ENCODE peak calls at places on chromosomes 3 and 15, in six cellular contexts. E is small intestine, T is NT2/D1, O is mesendoderm, P is skeletal muscle cell, I is BE2C. N is an unnamed sample.

GRCh38 chr3:55329849-55330248 is 157.3 kb downstream of the WNT5A start:
- DNase-seq in E (no peak), T (no peak), O (no peak), P (peak; percentile 82), I (no peak), N (no peak)

GRCh38 chr3:147191795-147192385 is 214.5 kb downstream of the ZIC4 start:
- DNase-seq in E (peak; percentile 28), T (peak; percentile 77), O (peak; percentile 82), P (peak; percentile 29), I (peak; percentile 39), N (peak; percentile 51)

GRCh38 chr15:49863431-49864205 is 242.8 kb downstream of the DTWD1 start:
- DNase-seq in O (no peak), I (no peak), T (no peak), P (peak; percentile 78), E (no peak), N (no peak)

GRCh38 chr15:101808201-101808600 is 3.8 kb upstream of the OR4F15 start:
- DNase-seq in T (no peak), I (no peak), E (no peak), P (no peak), O (no peak), N (no peak)

GRCh38 chr3:113954091-113954685 is 6.4 kb downstream of the ZDHHC23 start:
- DNase-seq in P (no peak), O (no peak), T (no peak), I (no peak), E (no peak), N (no peak)

GRCh38 chr3:172171396-172172075 is 132.2 kb downstream of the FNDC3B start:
- DNase-seq in T (no peak), E (no peak), P (no peak), I (no peak), O (no peak), N (no peak)

GRCh38 chr15:89101302-89102191 is 13.3 kb downstream of the ABHD2 start:
- DNase-seq in E (no peak), I (no peak), T (no peak), O (no peak), P (peak; percentile 88), N (no peak)

GRCh38 chr3:197378987-197379718 is 80.7 kb upstream of the DLG1 start:
- DNase-seq in E (no peak), P (no peak), O (no peak), T (no peak), I (peak; percentile 28), N (no peak)

GRCh38 chr15:95626501-95627361 is 703.8 kb upstream of the NR2F2 start:
- DNase-seq in E (no peak), P (no peak), O (peak; percentile 39), T (peak; percentile 51), I (peak; percentile 39), N (no peak)

GRCh38 chr3:115806501-115806900 is 183.2 kb downstream of the GAP43 start:
- DNase-seq in P (no peak), E (no peak), O (no peak), T (no peak), I (no peak), N (no peak)

GRCh38 chr3:11847607-11848006 is 922 bp upstream of the TAMM41 start:
- DNase-seq in O (peak; percentile 11), I (no peak), P (no peak), E (peak; percentile 6), T (no peak), N (no peak)

GRCh38 chr15:23602124-23602523 is 36.6 kb downstream of the MKRN3 start:
- DNase-seq in O (no peak), I (no peak), E (no peak), T (no peak), P (no peak), N (no peak)

GRCh38 chr15:56963719-56964118 is 45.3 kb downstream of the TCF12 start:
- DNase-seq in P (no peak), E (no peak), I (no peak), O (peak; percentile 58), T (no peak), N (peak; percentile 78)

GRCh38 chr3:31244929-31245817 is 287.6 kb upstream of the STT3B start:
- DNase-seq in O (no peak), I (no peak), T (no peak), P (no peak), E (no peak), N (no peak)

GRCh38 chr15:26873846-26874245 is 7.0 kb downstream of the GABRA5 start:
- DNase-seq in T (no peak), E (no peak), P (no peak), O (no peak), I (no peak), N (no peak)

GRCh38 chr3:64443553-64444331 is 218.5 kb upstream of the PRICKLE2 start:
- DNase-seq in P (peak; percentile 39), O (no peak), T (no peak), E (no peak), I (peak; percentile 72), N (no peak)

GRCh38 chr15:80989110-80989517 is 505 bp downstream of the MESD start:
- DNase-seq in I (no peak), O (no peak), P (no peak), E (no peak), T (no peak), N (no peak)

GRCh38 chr15:53833134-53833624 is 73.7 kb upstream of the WDR72 start:
- DNase-seq in P (no peak), E (no peak), T (no peak), I (peak; percentile 46), O (peak; percentile 50), N (no peak)

GRCh38 chr3:186759231-186759930 is 24.0 kb upstream of the EIF4A2 start:
- DNase-seq in O (peak; percentile 46), P (no peak), E (no peak), T (no peak), I (no peak), N (no peak)

GRCh38 chr3:8836096-8836495 is 66.7 kb upstream of the OXTR start:
- DNase-seq in T (no peak), P (no peak), I (no peak), E (no peak), O (no peak), N (no peak)

GRCh38 chr3:4768021-4768420 is 211.2 kb upstream of the BHLHE40 start:
- DNase-seq in I (no peak), O (no peak), E (no peak), T (no peak), P (no peak), N (no peak)

GRCh38 chr3:40574661-40575060 is 49.9 kb downstream of the ZNF621 start:
- DNase-seq in O (no peak), I (no peak), E (no peak), P (no peak), T (no peak), N (no peak)

DNA sequence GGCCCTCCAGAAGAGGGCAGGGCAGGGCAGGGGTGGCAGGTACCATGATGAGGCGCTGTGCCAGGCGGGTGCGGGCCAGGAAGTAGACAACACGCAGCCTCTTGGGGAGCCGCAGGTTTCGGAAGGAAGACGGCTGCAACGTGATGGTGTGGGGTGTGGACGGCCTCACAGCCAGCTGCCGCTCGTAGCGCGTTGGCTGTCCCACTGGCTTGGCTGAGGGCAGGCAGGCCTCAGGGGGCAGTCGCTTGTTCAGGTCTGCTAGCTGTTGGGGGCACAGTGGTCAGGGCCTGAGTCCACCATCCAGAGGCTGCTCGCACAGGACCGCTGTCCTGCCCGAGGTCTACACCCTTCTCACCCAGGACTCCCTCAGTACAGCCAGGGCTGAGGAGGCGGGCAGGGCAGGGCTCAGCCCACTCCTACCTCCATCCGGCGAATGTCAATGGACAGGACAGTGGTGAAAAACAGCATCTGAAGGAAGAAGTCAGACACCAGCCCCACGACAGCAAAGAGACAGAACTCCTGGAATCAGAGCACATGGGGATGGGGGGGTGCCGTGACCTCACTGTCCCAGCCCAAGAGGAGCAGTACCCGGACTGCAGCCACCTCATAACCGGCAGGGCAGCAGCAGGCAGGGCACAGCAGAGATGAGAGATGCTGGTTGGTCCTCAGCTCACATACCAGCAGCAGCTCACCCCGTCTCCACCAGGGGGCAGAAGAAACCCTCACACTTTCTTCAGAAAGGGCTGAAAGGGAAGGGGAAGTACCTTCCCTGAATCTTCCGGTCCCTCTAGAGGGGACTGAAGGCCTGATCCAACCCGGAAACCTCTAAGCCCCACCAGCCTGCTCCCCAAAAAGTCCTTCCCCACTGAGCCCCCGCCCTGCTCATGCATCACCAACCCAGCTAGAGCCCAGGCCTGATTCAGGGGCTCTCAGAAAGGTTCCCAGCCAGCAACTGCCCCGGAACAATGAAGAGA is 40.0 kb downstream of the PTPN23 start:
- DNase-seq in I (peak; percentile 74), T (peak; percentile 87), O (peak; percentile 96), P (peak; percentile 41), E (peak; percentile 92), N (peak; percentile 88)
- H3K4me3 ChIP-seq in I (no peak overlapping the region), T (no peak overlapping the region), O (no peak overlapping the region), P (no peak overlapping the region), E (no peak overlapping the region), N (peak overlapping the region; percentile 24)

GRCh38 chr3:150828261-150828660 is 65.3 kb upstream of the SIAH2 start:
- DNase-seq in I (no peak), O (no peak), T (no peak), E (no peak), P (no peak), N (no peak)
- H3K4me3 ChIP-seq in I (no peak overlapping the region), O (no peak overlapping the region), T (no peak overlapping the region), E (no peak overlapping the region), P (no peak overlapping the region), N (no peak overlapping the region)

DNA sequence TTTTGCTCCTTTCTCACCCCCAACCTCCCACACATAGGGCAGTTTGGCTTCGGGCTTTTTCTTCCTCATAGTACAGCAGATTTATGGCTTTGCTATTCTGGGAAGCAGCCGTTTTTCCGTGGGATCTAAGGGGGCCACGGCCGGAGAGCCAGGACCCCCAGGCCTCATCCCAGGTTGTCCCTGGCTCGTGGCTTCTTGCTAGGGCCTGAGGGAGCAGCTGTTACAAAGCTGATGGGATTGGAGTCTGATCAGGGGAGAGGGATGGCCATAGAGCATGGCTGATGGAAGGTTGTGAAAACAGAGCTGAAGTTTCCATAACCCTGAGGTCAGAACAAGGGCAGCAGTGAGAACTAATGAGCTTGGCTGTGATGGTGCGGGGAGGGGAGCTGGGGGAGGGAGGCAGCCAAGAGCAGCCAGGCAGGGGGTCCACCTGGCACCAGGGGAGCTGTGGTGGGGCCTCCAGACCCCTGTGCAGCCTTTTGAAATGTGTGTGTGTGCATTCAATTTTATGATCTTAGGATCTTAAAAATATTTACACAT is 63.0 kb downstream of the LINGO1 start:
- DNase-seq in P (no peak), O (no peak), T (no peak), I (no peak), E (no peak), N (no peak)
- H3K4me3 ChIP-seq in P (no peak overlapping the region), O (no peak overlapping the region), T (no peak overlapping the region), I (no peak overlapping the region), E (no peak overlapping the region), N (no peak overlapping the region)

GRCh38 chr3:13016726-13017255 is 56.4 kb downstream of the IQSEC1 start:
- DNase-seq in T (no peak), E (no peak), O (no peak), I (no peak), P (no peak), N (no peak)
- H3K4me3 ChIP-seq in T (no peak overlapping the region), E (no peak overlapping the region), O (no peak overlapping the region), I (peak overlapping the region; percentile 19), P (no peak overlapping the region), N (no peak overlapping the region)

GRCh38 chr3:72459588-72459987 is 388.7 kb downstream of the SHQ1 start:
- DNase-seq in P (no peak), E (no peak), I (no peak), T (no peak), O (peak; percentile 18), N (no peak)
- H3K4me3 ChIP-seq in P (no peak overlapping the region), E (no peak overlapping the region), I (no peak overlapping the region), T (no peak overlapping the region), O (no peak overlapping the region), N (no peak overlapping the region)

GRCh38 chr15:74784426-74784825 is 2.5 kb downstream of the CSK start:
- DNase-seq in T (no peak), I (no peak), E (no peak), O (no peak), P (no peak), N (no peak)
- H3K4me3 ChIP-seq in T (no peak overlapping the region), I (no peak overlapping the region), E (no peak overlapping the region), O (no peak overlapping the region), P (no peak overlapping the region), N (peak overlapping the region; percentile 99)

N was measured in Jurkat, Clone E6-1.